ENCODE peak calls at places on chromosomes 6 and 20, in ten cellular contexts. J is breast epithelium; S is neuronal stem cell; E is adrenal gland; C is thoracic aorta; O is stomach; Y is CD4-positive, alpha-beta memory T cell; A is HAP-1; F is endodermal cell; V is lower lobe of right lung. P is an unnamed sample.

GRCh38 chr20:36856196-36856595 is 19.7 kb upstream of the TLDC2 start:
- DNase-seq in J (no peak), S (no peak), E (peak; percentile 78), C (no peak), O (no peak), Y (no peak), A (no peak), F (peak; percentile 34), V (no peak), P (no peak)

GRCh38 chr20:35271073-35271882 is 6.6 kb downstream of the MMP24OS start:
- DNase-seq in J (no peak), S (no peak), E (no peak), C (no peak), O (no peak), Y (no peak), A (no peak), F (peak; percentile 62), V (no peak), P (no peak)

GRCh38 chr6:150271501-150272263 is 97.1 kb upstream of the IYD start:
- DNase-seq in J (no peak), S (no peak), E (no peak), C (no peak), O (no peak), Y (no peak), A (no peak), F (no peak), V (no peak), P (no peak)

GRCh38 chr20:62952373-62953166 is at the start of gene SLC17A9:
- DNase-seq in J (no peak), S (no peak), E (peak; percentile 67), C (peak; percentile 28), O (peak; percentile 84), Y (no peak), A (peak; percentile 33), F (peak; percentile 92), V (peak; percentile 92), P (peak; percentile 91)

GRCh38 chr6:121697921-121698320 is 262.5 kb downstream of the GJA1 start:
- DNase-seq in J (no peak), S (no peak), E (no peak), C (no peak), O (no peak), Y (no peak), A (no peak), F (no peak), V (no peak), P (no peak)

GRCh38 chr20:39670987-39671386 is 708.8 kb downstream of the DHX35 start:
- DNase-seq in J (no peak), S (no peak), E (no peak), C (no peak), O (no peak), Y (no peak), A (no peak), F (no peak), V (no peak), P (no peak)

GRCh38 chr6:158060447-158061360 is 79.0 kb downstream of the SYNJ2 start:
- DNase-seq in J (peak; percentile 91), S (no peak), E (peak; percentile 99), C (peak; percentile 90), O (peak; percentile 72), Y (peak; percentile 24), A (no peak), F (peak; percentile 65), V (peak; percentile 79), P (peak; percentile 95)

GRCh38 chr6:1170793-1171192 is 141.1 kb upstream of the FOXQ1 start:
- DNase-seq in J (no peak), S (no peak), E (peak; percentile 3), C (no peak), O (no peak), Y (no peak), A (no peak), F (no peak), V (no peak), P (no peak)

GRCh38 chr20:47865912-47866311 is 80.6 kb upstream of the SULF2 start:
- DNase-seq in J (no peak), S (no peak), E (no peak), C (no peak), O (no peak), Y (no peak), A (no peak), F (no peak), V (no peak), P (no peak)

GRCh38 chr20:47863531-47863930 is 78.2 kb upstream of the SULF2 start:
- DNase-seq in J (no peak), S (no peak), E (no peak), C (no peak), O (no peak), Y (no peak), A (no peak), F (no peak), V (no peak), P (no peak)

GRCh38 chr20:47867831-47868230 is 82.5 kb upstream of the SULF2 start:
- DNase-seq in J (no peak), S (no peak), E (no peak), C (no peak), O (no peak), Y (no peak), A (no peak), F (no peak), V (no peak), P (no peak)

GRCh38 chr20:47866480-47866879 is 81.2 kb upstream of the SULF2 start:
- DNase-seq in J (no peak), S (no peak), E (no peak), C (no peak), O (no peak), Y (no peak), A (no peak), F (no peak), V (no peak), P (no peak)

DNA sequence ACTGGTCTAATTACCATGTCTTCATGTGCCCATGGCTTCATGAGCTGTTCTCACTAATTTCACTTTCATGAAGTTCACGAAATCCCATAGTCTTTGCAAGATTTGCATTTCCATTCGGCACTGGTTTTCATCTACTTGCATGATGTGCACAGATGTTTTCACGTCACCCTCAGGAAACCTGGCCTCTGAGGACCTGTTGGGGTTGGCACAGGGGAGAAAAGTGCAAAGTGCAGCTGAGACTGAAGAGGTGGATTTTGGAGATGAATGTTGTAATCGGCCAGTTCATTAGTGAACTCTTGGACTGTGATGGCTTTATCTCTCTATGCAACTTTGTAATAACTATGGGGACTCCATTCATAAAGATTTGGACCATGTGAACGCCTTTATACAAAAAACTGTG is 80.2 kb upstream of the SULF2 start:
- DNase-seq in J (no peak), S (no peak), E (no peak), C (no peak), O (no peak), Y (no peak), A (no peak), F (no peak), V (no peak), P (no peak)
- H3K4me1 ChIP-seq in J (no peaks in the 10 kb centered on the region), S (no peaks in the 10 kb centered on the region), E (no peaks in the 10 kb centered on the region), C (no peaks in the 10 kb centered on the region), O (no peaks in the 10 kb centered on the region), Y (no peaks in the 10 kb centered on the region), A (no peaks in the 10 kb centered on the region), F (peaks cover 8% of the 10 kb centered on the region), V (no peaks in the 10 kb centered on the region), P (no peaks in the 10 kb centered on the region)

DNA sequence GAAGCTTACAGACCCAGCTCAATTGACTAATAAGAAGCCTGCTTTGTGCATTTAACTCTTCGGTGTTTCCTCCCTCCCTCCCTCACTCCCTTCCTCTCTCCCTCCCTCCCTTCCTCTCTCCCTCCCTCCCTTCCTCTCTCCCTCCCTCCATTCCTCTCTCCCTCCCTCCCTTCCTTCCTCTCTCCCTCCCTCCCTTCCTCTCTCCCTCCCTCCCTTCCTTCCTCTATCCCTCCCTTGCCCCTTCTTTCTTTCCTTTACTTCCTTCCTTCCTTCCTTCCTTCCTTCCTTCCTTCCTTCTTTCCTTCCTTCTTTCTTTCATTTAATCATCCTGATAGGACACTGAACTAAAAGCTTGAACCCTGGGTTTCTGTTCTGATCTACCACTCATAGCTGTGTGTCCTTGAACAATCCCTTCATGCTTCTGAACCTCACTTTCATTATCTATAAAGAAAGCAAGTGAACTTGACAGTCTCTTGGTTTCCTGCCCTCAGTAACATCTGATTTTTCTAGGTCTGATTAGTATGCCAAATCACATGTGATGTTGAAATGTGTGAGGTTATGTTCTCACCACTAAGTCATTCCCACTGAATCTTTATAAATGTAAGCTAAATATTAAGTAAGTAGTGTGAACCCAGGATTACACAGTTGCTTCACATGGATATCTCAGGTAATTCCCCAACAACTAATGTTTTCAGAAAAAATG is 132.3 kb upstream of the BMP2 start:
- DNase-seq in J (no peak), S (no peak), E (no peak), C (no peak), O (no peak), Y (no peak), A (no peak), F (no peak), V (no peak), P (no peak)
- H3K36me3 ChIP-seq in J (no peaks in the 10 kb centered on the region), S (no peaks in the 10 kb centered on the region), E (no peaks in the 10 kb centered on the region), C (no peaks in the 10 kb centered on the region), O (no peaks in the 10 kb centered on the region), Y (no peaks in the 10 kb centered on the region), A (no peaks in the 10 kb centered on the region), F (no peaks in the 10 kb centered on the region), V (no peaks in the 10 kb centered on the region), P (no peaks in the 10 kb centered on the region)

GRCh38 chr6:159065751-159066329 is 21.0 kb upstream of the TAGAP start:
- DNase-seq in J (no peak), S (no peak), E (no peak), C (no peak), O (no peak), Y (no peak), A (no peak), F (peak; percentile 31), V (no peak), P (no peak)

GRCh38 chr6:159066479-159066878 is 21.7 kb upstream of the TAGAP start:
- DNase-seq in J (no peak), S (no peak), E (no peak), C (no peak), O (no peak), Y (no peak), A (no peak), F (peak; percentile 20), V (no peak), P (no peak)

GRCh38 chr6:159063549-159063948 is 18.8 kb upstream of the TAGAP start:
- DNase-seq in J (no peak), S (no peak), E (no peak), C (no peak), O (no peak), Y (no peak), A (no peak), F (peak; percentile 17), V (no peak), P (no peak)

GRCh38 chr6:159062965-159063364 is 18.2 kb upstream of the TAGAP start:
- DNase-seq in J (no peak), S (no peak), E (no peak), C (no peak), O (no peak), Y (no peak), A (no peak), F (no peak), V (no peak), P (no peak)

DNA sequence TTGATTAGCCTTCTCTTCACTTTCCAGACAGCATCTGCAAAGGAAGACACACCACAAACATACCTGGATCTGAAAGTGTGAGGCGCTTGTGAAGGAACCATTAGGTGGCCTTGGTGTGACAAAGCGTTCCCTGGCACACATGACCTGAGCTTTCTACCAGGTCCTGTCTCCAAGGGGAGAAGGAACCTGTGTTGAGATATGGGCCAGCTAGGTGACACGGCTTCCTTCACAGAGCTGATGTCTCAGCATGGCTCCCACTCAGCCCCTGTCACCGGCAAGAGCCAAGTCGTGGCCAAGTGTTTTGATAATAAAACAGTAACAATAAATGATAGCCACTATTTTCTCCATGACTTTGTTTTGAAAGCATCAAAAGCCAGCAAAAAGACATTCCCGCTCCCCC is 20.3 kb upstream of the TAGAP start:
- DNase-seq in J (no peak), S (no peak), E (no peak), C (no peak), O (no peak), Y (no peak), A (no peak), F (peak; percentile 31), V (no peak), P (no peak)
- H3K4me1 ChIP-seq in J (no peaks in the 10 kb centered on the region), S (no peaks in the 10 kb centered on the region), E (no peaks in the 10 kb centered on the region), C (no peaks in the 10 kb centered on the region), O (no peaks in the 10 kb centered on the region), Y (peaks cover 69% of the 10 kb centered on the region), A (no peaks in the 10 kb centered on the region), F (no peaks in the 10 kb centered on the region), V (peaks cover 21% of the 10 kb centered on the region), P (peaks cover 3% of the 10 kb centered on the region)

DNA sequence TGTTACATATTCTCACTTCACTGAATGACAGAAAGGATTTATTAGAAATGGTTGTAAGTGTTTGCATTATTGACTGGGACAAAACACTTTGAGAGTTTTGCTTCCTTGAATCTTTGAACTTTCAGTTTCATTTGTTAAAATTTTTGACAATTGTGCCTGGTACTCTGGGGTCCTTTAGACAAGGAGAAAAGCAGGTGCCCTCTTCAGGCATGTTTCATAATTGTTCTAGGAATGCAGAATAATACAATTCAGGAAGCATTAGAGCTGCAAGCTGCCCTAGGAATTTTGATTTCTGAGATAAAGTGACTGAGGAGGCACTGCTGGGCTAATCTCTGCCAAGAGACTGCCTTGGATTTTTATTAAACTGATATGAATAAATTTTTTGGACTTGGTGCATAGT is 49.7 kb downstream of the TOP1 start:
- DNase-seq in J (no peak), S (no peak), E (peak; percentile 64), C (no peak), O (no peak), Y (no peak), A (peak; percentile 62), F (no peak), V (no peak), P (no peak)
- H3K36me3 ChIP-seq in J (no peaks in the 10 kb centered on the region), S (peaks cover 3% of the 10 kb centered on the region), E (peaks cover 15% of the 10 kb centered on the region), C (peaks cover 10% of the 10 kb centered on the region), O (peaks cover 63% of the 10 kb centered on the region), Y (peaks cover 31% of the 10 kb centered on the region), A (peaks cover 50% of the 10 kb centered on the region), F (peaks cover 81% of the 10 kb centered on the region), V (peaks cover 69% of the 10 kb centered on the region), P (peaks cover 12% of the 10 kb centered on the region)

P was measured in kidney.